ENCODE peak calls at places on chromosomes 6 and 20, in six cellular contexts. A, O, S, D, B and C are unnamed samples.

GRCh38 chr20:12722096-12722495 is 286.7 kb upstream of the SPTLC3 start:
- DNase-seq in A (no peak), O (no peak), S (no peak), D (no peak), B (no peak), C (no peak)

GRCh38 chr6:156497618-156498017 is 279.6 kb upstream of the ARID1B start:
- DNase-seq in A (no peak), O (no peak), S (no peak), D (no peak), B (no peak), C (no peak)

GRCh38 chr6:52566853-52567279 is 10.0 kb downstream of the TRAM2 start:
- DNase-seq in A (peak; percentile 5), O (peak; percentile 86), S (no peak), D (peak; percentile 92), B (no peak), C (no peak)

GRCh38 chr6:95574811-95575210 is 2.5 kb upstream of the MANEA start:
- DNase-seq in A (no peak), O (peak; percentile 75), S (no peak), D (peak; percentile 58), B (no peak), C (no peak)

GRCh38 chr6:119879731-119880130 is 530.2 kb upstream of the MAN1A1 start:
- DNase-seq in A (no peak), O (no peak), S (no peak), D (no peak), B (no peak), C (no peak)

GRCh38 chr20:40868568-40869223 is 159.9 kb upstream of the TOP1 start:
- DNase-seq in A (no peak), O (peak; percentile 90), S (no peak), D (peak; percentile 93), B (no peak), C (no peak)

GRCh38 chr20:37651932-37652331 is 41.9 kb upstream of the CTNNBL1 start:
- DNase-seq in A (peak; percentile 18), O (peak; percentile 59), S (no peak), D (peak; percentile 53), B (peak; percentile 34), C (no peak)

GRCh38 chr6:41379314-41379713 is 43.9 kb downstream of the NCR2 start:
- DNase-seq in A (no peak), O (no peak), S (no peak), D (no peak), B (no peak), C (no peak)

GRCh38 chr6:93679836-93680235 is 260.5 kb upstream of the EPHA7 start:
- DNase-seq in A (no peak), O (peak; percentile 41), S (no peak), D (peak; percentile 8), B (no peak), C (no peak)

GRCh38 chr20:17895641-17896246 is 72.8 kb downstream of the SNX5 start:
- DNase-seq in A (no peak), O (peak; percentile 64), S (no peak), D (peak; percentile 60), B (no peak), C (no peak)

GRCh38 chr6:44071670-44072451 is 55.4 kb downstream of the MRPL14 start:
- DNase-seq in A (no peak), O (peak; percentile 94), S (no peak), D (peak; percentile 91), B (no peak), C (no peak)

GRCh38 chr6:41074692-41075436 is 2.1 kb downstream of the NFYA start:
- DNase-seq in A (no peak), O (peak; percentile 19), S (no peak), D (no peak), B (no peak), C (no peak)

GRCh38 chr6:166610104-166610503 is 16.9 kb downstream of the RPS6KA2 start:
- DNase-seq in A (no peak), O (no peak), S (no peak), D (no peak), B (no peak), C (no peak)

GRCh38 chr20:50624351-50625016 is 66.9 kb downstream of the RIPOR3 start:
- DNase-seq in A (no peak), O (no peak), S (no peak), D (no peak), B (peak; percentile 82), C (peak; percentile 91)

GRCh38 chr20:46761566-46761965 is 52.1 kb downstream of the SLC2A10 start:
- DNase-seq in A (no peak), O (no peak), S (no peak), D (no peak), B (no peak), C (no peak)

GRCh38 chr20:46757135-46757534 is 47.7 kb downstream of the SLC2A10 start:
- DNase-seq in A (no peak), O (no peak), S (no peak), D (no peak), B (no peak), C (no peak)

GRCh38 chr20:46756419-46756818 is 47.0 kb downstream of the SLC2A10 start:
- DNase-seq in A (no peak), O (no peak), S (no peak), D (no peak), B (no peak), C (no peak)

GRCh38 chr20:46757754-46758678 is 48.6 kb downstream of the SLC2A10 start:
- DNase-seq in A (peak; percentile 70), O (peak; percentile 70), S (peak; percentile 23), D (peak; percentile 70), B (peak; percentile 45), C (no peak)

DNA sequence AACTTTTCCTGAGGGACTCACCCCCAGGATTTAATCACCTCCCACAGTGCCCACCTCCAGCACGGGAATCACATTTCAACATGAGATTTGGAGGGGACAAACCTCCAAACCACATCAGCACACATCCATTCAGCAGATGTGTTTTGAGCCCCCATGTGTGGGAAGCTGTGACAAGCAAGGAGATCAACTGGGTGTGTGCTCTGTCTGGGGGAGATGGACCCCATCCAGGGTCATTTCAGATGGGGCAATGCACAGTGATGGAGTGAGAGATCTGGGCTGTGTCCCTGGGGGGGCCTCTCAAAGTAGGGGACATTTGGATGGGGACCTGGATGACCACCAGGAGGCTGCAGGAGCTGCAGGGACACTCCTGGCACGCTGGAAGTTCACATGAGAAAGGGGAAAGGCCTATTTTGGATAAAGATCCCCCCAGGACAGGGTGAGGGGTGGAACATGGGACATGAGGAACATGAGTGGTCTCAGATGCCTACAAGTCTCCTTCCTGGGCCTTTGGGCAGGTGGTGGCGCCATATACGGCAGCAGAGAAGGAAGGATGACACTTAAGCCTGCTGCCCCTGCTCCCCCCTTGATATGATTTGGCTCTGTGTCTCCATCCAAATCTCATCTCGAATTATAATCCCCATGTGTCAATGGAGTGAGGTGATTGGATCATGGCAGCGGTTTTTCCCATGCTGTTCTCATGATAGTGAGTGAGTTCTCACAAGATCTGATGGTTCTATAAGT is 49.6 kb downstream of the SLC2A10 start:
- DNase-seq in A (no peak), O (no peak), S (no peak), D (no peak), B (no peak), C (no peak)
- TF ChIP-seq CTCF in A (no peak), O (no peak), S (no peak), D (no peak), B (no peak), C (no peak)

GRCh38 chr6:151075943-151076555 is 163.7 kb upstream of the AKAP12 start:
- DNase-seq in A (no peak), O (no peak), S (no peak), D (no peak), B (no peak), C (no peak)
- TF ChIP-seq CTCF in A (no peak), O (no peak), S (no peak), D (no peak), B (no peak), C (no peak)

DNA sequence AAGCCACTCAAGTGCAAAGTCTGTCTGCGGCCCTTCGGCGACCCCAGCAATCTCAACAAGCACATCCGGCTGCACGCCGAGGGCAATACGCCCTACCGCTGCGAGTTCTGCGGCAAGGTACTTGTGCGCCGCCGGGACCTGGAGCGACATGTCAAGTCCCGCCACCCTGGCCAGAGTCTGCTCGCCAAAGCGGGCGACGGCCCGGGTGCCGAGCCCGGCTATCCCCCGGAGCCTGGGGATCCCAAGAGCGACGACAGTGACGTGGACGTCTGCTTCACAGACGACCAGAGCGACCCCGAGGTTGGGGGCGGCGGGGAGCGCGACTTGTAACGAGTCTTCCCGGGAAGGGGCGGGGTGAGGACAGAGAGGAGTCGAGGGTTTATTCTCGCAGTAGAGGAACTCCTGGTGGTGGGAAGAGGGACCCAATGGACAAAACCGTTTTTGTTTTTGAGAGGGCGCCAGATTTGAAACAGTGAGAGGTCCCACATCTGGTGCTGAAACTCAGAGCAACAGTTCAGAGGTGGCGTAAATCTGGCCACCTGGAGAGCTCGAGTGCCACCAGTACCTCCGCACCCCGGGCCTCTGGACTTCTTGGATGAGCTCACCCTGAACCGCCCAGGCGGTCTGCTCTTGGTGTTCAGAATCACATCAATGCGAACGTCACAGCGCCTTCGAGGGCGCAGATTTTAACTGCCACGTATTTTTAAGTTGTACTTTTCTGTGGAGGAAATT is 8.0 kb downstream of the PRDM13 start:
- DNase-seq in A (peak; percentile 51), O (no peak), S (no peak), D (no peak), B (no peak), C (peak; percentile 89)
- TF ChIP-seq CTCF in A (no peak), O (no peak), S (no peak), D (no peak), B (no peak), C (peak; percentile 14)

DNA sequence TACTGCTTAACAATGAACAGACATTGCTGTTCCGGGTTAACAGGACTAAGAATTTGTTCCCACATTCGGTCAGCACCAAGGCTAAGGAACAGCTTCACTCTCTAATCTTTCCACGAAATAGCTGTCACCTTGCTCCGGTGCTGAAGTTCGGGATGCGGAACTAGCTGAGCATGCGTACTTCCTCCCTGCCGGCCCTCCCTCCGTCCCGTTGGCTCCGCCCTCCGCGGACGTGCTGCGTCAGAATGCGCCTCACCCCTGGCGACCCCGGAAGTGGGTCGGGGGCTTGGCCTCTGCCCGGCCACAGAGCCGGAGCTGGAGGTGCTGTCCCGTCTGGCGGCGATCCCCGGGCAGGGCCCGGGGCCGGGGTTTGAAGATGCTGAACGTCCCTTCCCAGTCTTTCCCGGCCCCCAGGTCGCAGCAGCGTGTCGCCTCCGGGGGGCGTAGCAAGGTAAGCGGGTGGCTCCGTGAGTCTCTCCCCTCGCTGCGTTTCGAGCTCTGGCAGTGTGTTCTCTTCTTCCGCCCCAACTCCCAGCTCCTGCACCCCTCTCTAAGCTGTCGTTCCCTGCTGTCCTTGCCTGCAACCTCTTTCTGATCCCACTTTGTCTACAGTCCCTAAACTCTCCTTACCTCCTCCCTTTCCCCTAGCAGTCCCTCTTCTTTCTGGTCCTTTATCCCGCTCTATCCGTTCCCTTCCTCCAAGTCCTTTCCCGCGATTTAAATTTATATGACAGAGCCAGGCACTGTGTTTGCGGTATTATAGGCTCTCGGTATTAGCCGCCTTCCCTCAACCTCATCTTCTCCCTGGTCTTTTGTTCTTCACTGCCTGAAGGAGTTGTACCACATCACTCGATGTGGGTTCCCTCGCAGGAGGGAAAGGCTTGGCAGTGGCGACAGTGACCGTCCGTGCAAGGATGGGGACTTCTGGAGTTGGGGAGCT is at the start of gene CYB5R4:
- DNase-seq in A (peak; percentile 79), O (peak; percentile 97), S (peak; percentile 87), D (peak; percentile 96), B (peak; percentile 96), C (peak; percentile 95)
- TF ChIP-seq CTCF in A (no peak), O (peak; percentile 63), S (peak; percentile 49), D (peak; percentile 59), B (peak; percentile 30), C (peak; percentile 83)

GRCh38 chr6:163405412-163406309 is 8.9 kb upstream of the QKI start:
- DNase-seq in A (no peak), O (peak; percentile 34), S (no peak), D (peak; percentile 39), B (peak; percentile 60), C (no peak)
- TF ChIP-seq CTCF in A (no peak), O (no peak), S (no peak), D (no peak), B (peak; percentile 7), C (no peak)